ENCODE peak calls at places on chromosomes 4 and X, in eight cellular contexts. J is GM03348; W is cortex of kidney; R is HTR-8/SVneo; N is NCI-H187; D is stimulated activated CD4-positive, alpha-beta T cell treated with anti-CD3 and anti-CD28 coated beads, Interleukin-12 subunit alpha, Interleukin-12 subunit beta, amount 100 ng/mL, for 24 hours; K is NCI-H1105; O is AG10803. T is an unnamed sample.

GRCh38 chrX:110425222-110425621 is 66.6 kb downstream of the RTL9 start:
- DNase-seq in J (no peak), N (no peak), K (peak; percentile 80), D (no peak), R (no peak), W (no peak), O (peak; percentile 40), T (no peak)

GRCh38 chr4:43148481-43148880 is 256.0 kb downstream of the GRXCR1 start:
- DNase-seq in K (no peak), J (no peak), D (no peak), R (no peak), N (no peak), O (no peak), W (no peak), T (no peak)

GRCh38 chrX:26778320-26778888 is 562.4 kb downstream of the MAGEB5 start:
- DNase-seq in D (no peak), K (no peak), N (no peak), O (no peak), J (no peak), R (no peak), W (no peak), T (no peak)

GRCh38 chr4:76406070-76406469 is 14.9 kb downstream of the CCDC158 start:
- DNase-seq in O (no peak), K (no peak), J (no peak), W (no peak), D (no peak), R (no peak), N (no peak), T (no peak)

GRCh38 chrX:106039920-106040319 is 1.4 kb upstream of the SERPINA7 start:
- DNase-seq in N (no peak), W (no peak), D (no peak), O (no peak), K (no peak), J (no peak), R (no peak), T (no peak)

GRCh38 chrX:70096052-70096451 is 33.8 kb downstream of the OTUD6A start:
- DNase-seq in N (no peak), R (peak; percentile 29), W (no peak), J (peak; percentile 25), O (peak; percentile 21), D (no peak), K (no peak), T (no peak)

GRCh38 chr4:5120468-5120867 is 69.2 kb downstream of the STK32B start:
- DNase-seq in W (no peak), J (no peak), O (peak; percentile 23), D (no peak), N (no peak), R (no peak), K (no peak), T (no peak)

GRCh38 chr4:38856524-38857337 is at the start of gene TLR6:
- DNase-seq in O (peak; percentile 48), N (peak; percentile 38), W (no peak), D (peak; percentile 53), K (peak; percentile 1), R (peak; percentile 48), J (peak; percentile 30), T (no peak)

GRCh38 chr4:88623097-88623496 is 30.8 kb downstream of the HERC3 start:
- DNase-seq in O (peak; percentile 95), W (no peak), R (peak; percentile 10), J (peak; percentile 81), D (no peak), K (no peak), N (no peak), T (peak; percentile 78)

GRCh38 chr4:136283973-136284372 is 1248.3 kb downstream of the PCDH18 start:
- DNase-seq in N (no peak), O (no peak), R (no peak), D (no peak), K (no peak), W (no peak), J (no peak), T (no peak)

GRCh38 chrX:49019050-49019449 is 17.0 kb upstream of the GRIPAP1 start:
- DNase-seq in J (no peak), W (no peak), O (no peak), R (no peak), K (no peak), D (no peak), N (no peak), T (no peak)

GRCh38 chrX:41895826-41896225 is 27.5 kb downstream of the CASK start:
- DNase-seq in J (no peak), N (no peak), O (no peak), D (no peak), K (no peak), W (no peak), R (no peak), T (no peak)

GRCh38 chr4:8341691-8342090 is 72.1 kb downstream of the HTRA3 start:
- DNase-seq in W (no peak), J (no peak), R (no peak), O (no peak), D (no peak), K (no peak), N (no peak), T (no peak)

GRCh38 chrX:108131471-108131870 is 39.9 kb downstream of the ATG4A start:
- DNase-seq in J (no peak), R (peak; percentile 2), D (no peak), O (no peak), K (no peak), N (no peak), W (no peak), T (peak; percentile 7)

GRCh38 chrX:154735695-154736393 is 15.0 kb downstream of the GAB3 start:
- DNase-seq in D (no peak), N (no peak), K (no peak), W (no peak), O (peak; percentile 89), R (no peak), J (peak; percentile 63), T (no peak)

GRCh38 chr4:60463846-60464502 is 736.2 kb upstream of the ADGRL3 start:
- DNase-seq in W (no peak), N (no peak), O (no peak), R (peak; percentile 2), J (peak; percentile 47), D (no peak), K (no peak), T (no peak)

GRCh38 chr4:88533937-88534750 is 10.6 kb upstream of the PYURF start:
- DNase-seq in R (no peak), J (peak; percentile 60), W (no peak), O (peak; percentile 87), K (no peak), D (no peak), N (no peak), T (no peak)

GRCh38 chr4:26223160-26223559 is 97.7 kb upstream of the RBPJ start:
- DNase-seq in W (no peak), O (peak; percentile 39), J (no peak), N (no peak), K (no peak), D (no peak), R (peak; percentile 37), T (no peak)

GRCh38 chr4:117996891-117997290 is 37.4 kb upstream of the NDST3 start:
- DNase-seq in R (no peak), O (no peak), J (no peak), K (no peak), W (no peak), N (no peak), D (no peak), T (no peak)

GRCh38 chrX:151505796-151506195 is 57.7 kb upstream of the PASD1 start:
- DNase-seq in O (peak; percentile 12), W (no peak), R (no peak), K (peak; percentile 1), N (peak; percentile 20), J (peak; percentile 40), D (no peak), T (no peak)

GRCh38 chrX:100677616-100678181 is 33.7 kb downstream of the SRPX2 start:
- DNase-seq in N (no peak), K (no peak), W (no peak), R (no peak), O (peak; percentile 37), D (no peak), J (peak; percentile 7), T (no peak)

GRCh38 chr4:40482985-40483647 is 146.5 kb downstream of the RBM47 start:
- DNase-seq in K (no peak), J (no peak), N (no peak), R (no peak), W (no peak), D (no peak), O (no peak), T (no peak)

GRCh38 chr4:109912706-109913621 is at the start of gene EGF:
- DNase-seq in J (peak; percentile 62), R (peak; percentile 20), W (no peak), D (no peak), K (no peak), O (peak; percentile 26), N (no peak), T (no peak)

GRCh38 chr4:8215001-8215427 is 15.9 kb downstream of the SH3TC1 start:
- DNase-seq in K (no peak), N (peak; percentile 40), J (peak; percentile 72), W (no peak), D (no peak), O (peak; percentile 77), R (peak; percentile 42), T (no peak)

GRCh38 chrX:139932077-139932900 is 564 bp downstream of the ATP11C start:
- DNase-seq in W (peak; percentile 2), K (peak; percentile 45), O (peak; percentile 30), N (no peak), J (peak; percentile 86), D (peak; percentile 17), R (no peak), T (no peak)

GRCh38 chr4:38832206-38832605 is 24.4 kb downstream of the TLR6 start:
- DNase-seq in D (no peak), J (no peak), O (no peak), R (no peak), K (no peak), W (no peak), N (no peak), T (no peak)

GRCh38 chr4:8547108-8547911 is 32.9 kb upstream of the GPR78 start:
- DNase-seq in N (no peak), O (peak; percentile 41), R (no peak), W (no peak), J (peak; percentile 56), K (no peak), D (no peak), T (no peak)

GRCh38 chr4:1879491-1879890 is 8.3 kb downstream of the NSD2 start:
- DNase-seq in D (no peak), J (no peak), O (peak; percentile 69), R (no peak), K (no peak), N (no peak), W (no peak), T (no peak)

GRCh38 chr4:153521995-153522799 is 56.0 kb downstream of the TMEM131L start:
- DNase-seq in K (no peak), O (no peak), J (no peak), N (no peak), R (no peak), W (no peak), D (peak; percentile 51), T (no peak)

GRCh38 chrX:50613846-50614245 is 143.2 kb upstream of the DGKK start:
- DNase-seq in J (no peak), R (no peak), K (no peak), W (no peak), O (no peak), N (no peak), D (no peak), T (no peak)

GRCh38 chr4:8439168-8439567 is 1.4 kb downstream of the ACOX3 start:
- DNase-seq in O (peak; percentile 12), W (no peak), J (no peak), D (no peak), K (no peak), R (no peak), N (no peak), T (no peak)

GRCh38 chr4:47538516-47538915 is 53.4 kb downstream of the ATP10D start:
- DNase-seq in R (no peak), O (peak; percentile 43), J (no peak), D (no peak), N (no peak), K (no peak), W (no peak), T (no peak)

GRCh38 chrX:110509778-110510510 is 151.3 kb downstream of the RTL9 start:
- DNase-seq in W (no peak), K (no peak), D (no peak), O (peak; percentile 45), R (no peak), J (peak; percentile 4), N (no peak), T (peak; percentile 14)

GRCh38 chr4:185005209-185005819 is 13.0 kb upstream of the HELT start:
- DNase-seq in J (peak; percentile 92), O (peak; percentile 64), D (peak; percentile 82), W (no peak), N (peak; percentile 20), R (peak; percentile 80), K (peak; percentile 74), T (peak; percentile 14)

T was measured in HS-27A.